ENCODE peak calls at places on chromosomes 12 and 14, in six cellular contexts. Y is GF-D8; P is NCI-H446; R is GM12865; H is neural progenitor cell; M is stimulated activated CD4-positive, alpha-beta T cell treated with anti-CD3 and anti-CD28 coated beads, Interleukin-12 subunit alpha, Interleukin-12 subunit beta, amount 100 ng/mL, for 48 hours. S is an unnamed sample.

GRCh38 chr14:73685328-73685727 is 28.9 kb downstream of the PNMA1 start:
- DNase-seq in P (no peak), H (no peak), R (no peak), Y (no peak), M (no peak), S (no peak)

GRCh38 chr12:8823565-8824300 is 1.3 kb downstream of the A2ML1 start:
- DNase-seq in M (no peak), P (peak; percentile 23), H (peak; percentile 85), R (peak; percentile 9), Y (no peak), S (peak; percentile 32)

GRCh38 chr12:122951979-122952892 is 14.0 kb downstream of the ABCB9 start:
- DNase-seq in R (peak; percentile 86), P (peak; percentile 65), M (peak; percentile 51), Y (peak; percentile 12), H (peak; percentile 84), S (peak; percentile 86)

GRCh38 chr14:85536835-85537195 is 6.9 kb downstream of the FLRT2 start:
- DNase-seq in Y (no peak), M (no peak), H (no peak), P (no peak), R (no peak), S (no peak)

GRCh38 chr12:103326190-103326589 is 169.6 kb downstream of the C12orf42 start:
- DNase-seq in M (no peak), H (peak; percentile 50), Y (no peak), R (peak; percentile 49), P (peak; percentile 4), S (peak; percentile 54)

GRCh38 chr12:131112016-131112415 is 158.3 kb downstream of the ADGRD1 start:
- DNase-seq in R (no peak), P (no peak), H (no peak), Y (no peak), M (no peak), S (peak; percentile 18)

GRCh38 chr12:47832263-47832933 is 12.7 kb upstream of the HDAC7 start:
- DNase-seq in P (no peak), M (peak; percentile 81), H (no peak), R (no peak), Y (no peak), S (no peak)

GRCh38 chr12:64627781-64628180 is 17.5 kb downstream of the RASSF3 start:
- DNase-seq in Y (no peak), R (no peak), H (no peak), P (peak; percentile 19), M (no peak), S (no peak)

GRCh38 chr12:102643871-102644551 is 163.6 kb upstream of the IGF1 start:
- DNase-seq in H (no peak), P (no peak), Y (no peak), M (no peak), R (no peak), S (no peak)

GRCh38 chr14:28695109-28695508 is 71.5 kb upstream of the FOXG1 start:
- DNase-seq in R (no peak), M (no peak), P (no peak), Y (no peak), H (no peak), S (no peak)

GRCh38 chr14:62017651-62018230 is 255.5 kb downstream of the SNAPC1 start:
- DNase-seq in Y (no peak), P (no peak), H (no peak), M (no peak), R (no peak), S (no peak)

GRCh38 chr14:78614651-78615050 is 444.5 kb downstream of the NRXN3 start:
- DNase-seq in R (no peak), M (no peak), H (no peak), Y (no peak), P (no peak), S (peak; percentile 25)

GRCh38 chr12:75812341-75813018 is 219.1 kb downstream of the PHLDA1 start:
- DNase-seq in M (no peak), R (peak; percentile 22), P (peak; percentile 63), Y (no peak), H (peak; percentile 5), S (no peak)

GRCh38 chr14:99596071-99596627 is 7.9 kb downstream of the CCDC85C start:
- DNase-seq in R (no peak), P (no peak), Y (no peak), H (no peak), M (no peak), S (no peak)

GRCh38 chr12:58296818-58297217 is 355.5 kb downstream of the ATP23 start:
- DNase-seq in P (no peak), Y (no peak), H (peak; percentile 22), M (no peak), R (no peak), S (no peak)

GRCh38 chr14:36751920-36752319 is 90.3 kb downstream of the PAX9 start:
- DNase-seq in Y (no peak), P (no peak), M (no peak), H (no peak), R (no peak), S (no peak)

GRCh38 chr14:19911114-19911513 is 9.3 kb upstream of the OR4K5 start:
- DNase-seq in R (no peak), P (no peak), H (no peak), Y (no peak), M (no peak), S (no peak)

GRCh38 chr14:59187802-59188460 is 536 bp upstream of the DAAM1 start:
- DNase-seq in H (peak; percentile 77), P (no peak), R (peak; percentile 30), M (no peak), Y (no peak), S (peak; percentile 77)

GRCh38 chr12:93148412-93148811 is 219.3 kb upstream of the EEA1 start:
- DNase-seq in Y (no peak), P (no peak), H (no peak), R (no peak), M (no peak), S (no peak)

GRCh38 chr14:104756477-104757237 is 3.7 kb downstream of the SIVA1 start:
- DNase-seq in M (no peak), Y (no peak), P (no peak), H (no peak), R (no peak), S (no peak)

GRCh38 chr14:38721822-38722431 is 381.1 kb downstream of the SEC23A start:
- DNase-seq in H (peak; percentile 67), R (peak; percentile 43), M (no peak), Y (peak; percentile 19), P (peak; percentile 66), S (peak; percentile 78)

GRCh38 chr12:73186272-73186671 is 914.1 kb downstream of the TRHDE start:
- DNase-seq in P (no peak), H (no peak), M (no peak), R (no peak), Y (no peak), S (no peak)

GRCh38 chr12:124538194-124539082 is 29.0 kb downstream of the NCOR2 start:
- DNase-seq in R (no peak), H (no peak), Y (peak; percentile 80), P (peak; percentile 90), M (no peak), S (peak; percentile 15)

GRCh38 chr12:110340706-110341105 is 59.7 kb downstream of the ATP2A2 start:
- DNase-seq in P (no peak), R (no peak), Y (no peak), M (no peak), H (no peak), S (no peak)

GRCh38 chr12:46523863-46524770 is 151.5 kb upstream of the SLC38A2 start:
- DNase-seq in M (peak; percentile 32), Y (no peak), H (no peak), P (no peak), R (no peak), S (no peak)

GRCh38 chr12:53048033-53048779 is 1.7 kb upstream of the TNS2 start:
- DNase-seq in Y (no peak), H (peak; percentile 49), M (no peak), R (no peak), P (peak; percentile 69), S (no peak)

GRCh38 chr14:79836577-79836976 is 374.7 kb downstream of the DIO2 start:
- DNase-seq in Y (no peak), M (no peak), H (no peak), P (no peak), R (no peak), S (no peak)

GRCh38 chr12:48331389-48331788 is 19.3 kb downstream of the ZNF641 start:
- DNase-seq in P (no peak), M (no peak), R (no peak), H (no peak), Y (no peak), S (no peak)

GRCh38 chr14:102929349-102930137 is 7.1 kb downstream of the AMN start:
- DNase-seq in Y (no peak), R (no peak), H (peak; percentile 43), M (no peak), P (no peak), S (no peak)

GRCh38 chr14:77064535-77065178 is 33.4 kb upstream of the CIPC start:
- DNase-seq in R (no peak), Y (no peak), P (peak; percentile 39), M (no peak), H (no peak), S (no peak)